ENCODE peak calls at places on chromosomes 6 and 20, in six cellular contexts. M, V, C, D, H and W are unnamed samples.

GRCh38 chr6:139820191-139820590 is 445.7 kb upstream of the CITED2 start:
- DNase-seq in M (no peak), V (no peak), C (no peak), D (no peak), H (no peak), W (no peak)

GRCh38 chr20:13554706-13555105 is 84.0 kb downstream of the TASP1 start:
- DNase-seq in M (no peak), V (no peak), C (no peak), D (no peak), H (no peak), W (no peak)

GRCh38 chr20:38150595-38151170 is 14.4 kb downstream of the TGM2 start:
- DNase-seq in M (no peak), V (no peak), C (no peak), D (no peak), H (no peak), W (no peak)

GRCh38 chr6:36840471-36841461 is 1.5 kb upstream of the CPNE5 start:
- DNase-seq in M (peak; percentile 27), V (no peak), C (peak; percentile 79), D (no peak), H (peak; percentile 64), W (no peak)

GRCh38 chr6:29504961-29505360 is 17.2 kb upstream of the MAS1L start:
- DNase-seq in M (no peak), V (no peak), C (peak; percentile 8), D (no peak), H (no peak), W (no peak)

GRCh38 chr6:13296536-13296997 is 31.8 kb downstream of the TBC1D7 start:
- DNase-seq in M (no peak), V (no peak), C (no peak), D (peak; percentile 39), H (no peak), W (no peak)

GRCh38 chr20:2986466-2986865 is 57.0 kb upstream of the GNRH2 start:
- DNase-seq in M (no peak), V (no peak), C (no peak), D (no peak), H (no peak), W (no peak)

GRCh38 chr6:15441215-15441868 is 195.5 kb downstream of the JARID2 start:
- DNase-seq in M (no peak), V (no peak), C (no peak), D (peak; percentile 50), H (peak; percentile 65), W (no peak)

GRCh38 chr20:31989030-31989645 is 21.1 kb upstream of the CCM2L start:
- DNase-seq in M (no peak), V (no peak), C (no peak), D (no peak), H (no peak), W (no peak)

GRCh38 chr6:34979218-34979617 is 90.2 kb downstream of the ANKS1A start:
- DNase-seq in M (no peak), V (no peak), C (no peak), D (no peak), H (no peak), W (no peak)

GRCh38 chr6:136921936-136922679 is at the start of gene SLC35D3:
- DNase-seq in M (peak; percentile 54), V (no peak), C (peak; percentile 73), D (no peak), H (no peak), W (peak; percentile 42)

GRCh38 chr20:760751-761417 is 7.4 kb downstream of the SLC52A3 start:
- DNase-seq in M (peak; percentile 64), V (no peak), C (peak; percentile 94), D (peak; percentile 86), H (peak; percentile 52), W (no peak)

GRCh38 chr6:118876814-118877213 is 17.1 kb upstream of the ASF1A start:
- DNase-seq in M (no peak), V (no peak), C (no peak), D (no peak), H (no peak), W (no peak)

GRCh38 chr6:12493446-12493845 is 203.3 kb downstream of the EDN1 start:
- DNase-seq in M (no peak), V (no peak), C (no peak), D (no peak), H (no peak), W (no peak)

GRCh38 chr20:1478566-1478965 is 11.9 kb upstream of the NSFL1C start:
- DNase-seq in M (no peak), V (no peak), C (no peak), D (no peak), H (no peak), W (no peak)

DNA sequence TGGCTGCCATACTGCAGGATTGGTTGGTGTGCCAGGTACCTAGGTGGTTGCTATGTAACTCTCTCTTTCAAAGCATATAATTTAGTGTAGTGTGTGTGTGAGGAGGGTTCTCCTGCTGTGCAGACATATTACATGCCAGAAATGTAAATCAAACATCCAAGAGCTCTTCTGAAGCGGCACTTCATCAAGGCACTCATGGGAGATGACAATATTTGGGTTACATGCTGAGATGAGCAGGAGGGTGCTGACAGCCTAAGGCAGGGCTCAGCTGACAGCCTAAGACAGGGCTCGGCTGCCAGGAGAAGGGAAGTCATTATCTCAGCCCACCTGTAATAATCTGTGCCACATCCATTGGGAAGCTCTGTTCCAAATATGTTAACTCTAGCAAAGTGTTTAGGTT is 39.1 kb downstream of the ADGRF5 start:
- DNase-seq in M (no peak), V (no peak), C (no peak), D (no peak), H (no peak), W (no peak)
- TF ChIP-seq POLR2AphosphoS5 in M (no peak), V (no peak), C (no peak), D (no peak), H (no peak), W (no peak)

DNA sequence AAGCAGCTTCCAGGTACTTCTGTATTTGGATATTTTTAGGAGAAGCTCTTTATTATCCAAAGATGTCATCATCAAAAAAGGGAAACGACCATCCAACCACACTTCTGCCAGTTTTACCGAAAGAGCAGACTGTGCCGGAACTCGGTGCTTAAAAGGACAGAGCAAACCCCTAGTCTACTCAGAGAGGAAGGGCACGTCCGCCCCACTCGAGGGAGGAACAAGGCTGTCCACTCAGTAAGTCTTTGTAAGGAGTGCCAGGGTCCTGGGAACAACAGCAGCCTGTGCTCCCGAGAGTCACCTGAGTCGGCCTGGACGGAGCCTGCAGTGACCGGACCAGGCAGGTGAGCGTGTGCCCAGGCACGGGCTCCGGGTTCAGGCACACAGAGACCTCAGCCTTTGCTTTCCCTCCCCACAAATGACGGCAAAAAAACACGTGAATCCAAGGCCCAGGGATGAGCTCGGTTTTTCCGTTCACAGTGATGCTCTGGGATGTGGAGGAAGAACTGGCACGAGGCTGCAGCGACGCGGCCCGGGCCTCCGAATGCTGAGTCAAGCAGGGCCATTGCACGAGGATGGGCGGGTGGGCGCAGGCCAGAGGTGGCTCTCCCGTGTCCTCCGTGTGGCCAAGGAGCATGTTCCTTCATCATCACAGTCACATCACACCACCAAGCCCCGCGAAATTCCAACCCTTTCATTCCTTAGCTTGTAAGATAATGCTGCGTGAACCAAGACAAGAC is 17.4 kb upstream of the SLCO4A1 start:
- DNase-seq in M (no peak), V (no peak), C (no peak), D (no peak), H (no peak), W (no peak)
- TF ChIP-seq POLR2A in M (no peak), V (no peak), C (no peak), D (no peak), H (no peak), W (no peak)

GRCh38 chr6:169141706-169142705 is 111.6 kb downstream of the THBS2 start:
- DNase-seq in M (no peak), V (no peak), C (no peak), D (no peak), H (no peak), W (no peak)
- TF ChIP-seq TAF1 in M (no peak), V (no peak), C (no peak), D (no peak), H (no peak), W (no peak)

DNA sequence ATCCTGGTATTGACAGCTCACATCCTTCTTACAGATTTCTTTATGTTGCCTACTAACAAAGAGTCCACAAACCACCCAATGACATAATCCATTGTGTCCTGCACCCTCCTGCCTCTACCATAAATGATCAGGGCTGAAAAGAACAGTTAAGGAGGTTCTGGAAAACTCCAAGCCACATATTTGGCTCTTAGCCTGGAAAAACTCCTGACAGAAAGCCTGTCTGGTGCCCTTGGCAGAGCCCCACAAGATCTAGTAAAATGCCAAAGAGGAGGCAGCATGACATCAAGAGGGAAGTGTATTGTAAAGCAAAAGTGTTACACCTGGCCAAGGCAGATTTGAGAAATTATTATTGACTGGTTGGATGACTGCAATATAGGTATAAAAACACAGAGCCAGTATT is 126.4 kb upstream of the VGLL2 start:
- DNase-seq in M (no peak), V (no peak), C (no peak), D (no peak), H (no peak), W (no peak)
- TF ChIP-seq POLR2AphosphoS5 in M (no peak), V (no peak), C (no peak), D (no peak), H (no peak), W (no peak)

GRCh38 chr6:149856256-149856994 is 7.7 kb downstream of the LRP11 start:
- DNase-seq in M (no peak), V (no peak), C (no peak), D (no peak), H (no peak), W (no peak)
- TF ChIP-seq POLR2A in M (no peak), V (no peak), C (no peak), D (no peak), H (no peak), W (no peak)

GRCh38 chr6:74940211-74940610 is 265.6 kb downstream of the COL12A1 start:
- DNase-seq in M (no peak), V (no peak), C (no peak), D (no peak), H (no peak), W (no peak)
- TF ChIP-seq TAF1 in M (no peak), V (no peak), C (no peak), D (no peak), H (no peak), W (no peak)

GRCh38 chr6:111757342-111757741 is 115.9 kb downstream of the FYN start:
- DNase-seq in M (no peak), V (no peak), C (no peak), D (no peak), H (no peak), W (no peak)
- TF ChIP-seq POLR2AphosphoS5 in M (no peak), V (no peak), C (no peak), D (no peak), H (no peak), W (no peak)

GRCh38 chr20:23638309-23638708 is 554 bp upstream of the CST3 start:
- DNase-seq in M (no peak), V (no peak), C (no peak), D (no peak), H (no peak), W (no peak)

GRCh38 chr20:23639490-23639958 is 1.8 kb upstream of the CST3 start:
- DNase-seq in M (no peak), V (no peak), C (no peak), D (no peak), H (no peak), W (no peak)

GRCh38 chr20:23636182-23636907 is 1.4 kb downstream of the CST3 start:
- DNase-seq in M (no peak), V (no peak), C (no peak), D (no peak), H (no peak), W (no peak)

GRCh38 chr20:23636908-23637281 is 860 bp downstream of the CST3 start:
- DNase-seq in M (no peak), V (no peak), C (no peak), D (no peak), H (no peak), W (no peak)

GRCh38 chr20:23637282-23638221 is at the start of gene CST3:
- DNase-seq in M (peak; percentile 80), V (no peak), C (peak; percentile 83), D (peak; percentile 91), H (peak; percentile 87), W (peak; percentile 50)
- TF ChIP-seq POLR2A in M (peak; percentile 46), V (peak; percentile 69), C (peak; percentile 59), D (peak; percentile 85), H (peak; percentile 100), W (no peak)